ENCODE peak calls at places on chromosomes 5 and 9, in six cellular contexts. G is AG04450, T is BJ, X is Peyer's patch, K is tibial artery, I is K562. O is an unnamed sample.
A peak's percentile ranks its signal among the peaks of the same experiment; 100 is the strongest.

GRCh38 chr5:68251386-68251785 is 35.8 kb downstream of the PIK3R1 start:
- DNase-seq in G (no peak), T (no peak), X (no peak), K (no peak), I (no peak), O (no peak)

GRCh38 chr5:90657030-90657429 is 98.4 kb downstream of the ADGRV1 start:
- DNase-seq in G (no peak), T (no peak), X (no peak), K (no peak), I (no peak), O (no peak)

GRCh38 chr9:112332272-112332671 is 1.1 kb downstream of the PTBP3 start:
- DNase-seq in G (no peak), T (no peak), X (no peak), K (no peak), I (no peak), O (no peak)

GRCh38 chr9:73054091-73054490 is 97.6 kb upstream of the ANXA1 start:
- DNase-seq in G (no peak), T (no peak), X (no peak), K (no peak), I (no peak), O (no peak)

GRCh38 chr9:122498883-122499288 is 11.7 kb upstream of the OR1J2 start:
- DNase-seq in G (peak; percentile 18), T (peak; percentile 15), X (no peak), K (no peak), I (peak; percentile 19), O (peak; percentile 4)

GRCh38 chr9:4596165-4596922 is 65.8 kb upstream of the PLPP6 start:
- DNase-seq in G (no peak), T (no peak), X (peak; percentile 72), K (no peak), I (no peak), O (no peak)

GRCh38 chr5:9519537-9519936 is 26.3 kb downstream of the SEMA5A start:
- DNase-seq in G (no peak), T (peak; percentile 47), X (no peak), K (no peak), I (no peak), O (peak; percentile 43)

GRCh38 chr5:103262422-103262871 is 3.9 kb downstream of the MACIR start:
- DNase-seq in G (no peak), T (no peak), X (no peak), K (no peak), I (no peak), O (no peak)

GRCh38 chr9:110089681-110090370 is 118.1 kb downstream of the C9orf152 start:
- DNase-seq in G (no peak), T (no peak), X (peak; percentile 66), K (no peak), I (no peak), O (no peak)

GRCh38 chr9:99726758-99727157 is 94.9 kb upstream of the NR4A3 start:
- DNase-seq in G (no peak), T (no peak), X (no peak), K (no peak), I (no peak), O (no peak)

GRCh38 chr9:112540800-112541199 is 54.2 kb downstream of the KIAA1958 start:
- DNase-seq in G (no peak), T (no peak), X (no peak), K (no peak), I (no peak), O (no peak)

GRCh38 chr9:129558551-129559505 is 62.1 kb downstream of the C9orf50 start:
- DNase-seq in G (no peak), T (no peak), X (no peak), K (no peak), I (no peak), O (no peak)

GRCh38 chr5:98513378-98513777 is 260.1 kb upstream of the RGMB start:
- DNase-seq in G (no peak), T (no peak), X (no peak), K (no peak), I (no peak), O (no peak)

GRCh38 chr9:92439921-92440750 is 15.9 kb upstream of the OMD start:
- DNase-seq in G (no peak), T (no peak), X (no peak), K (no peak), I (no peak), O (peak; percentile 10)

GRCh38 chr5:157143127-157143959 is 678 bp upstream of the MED7 start:
- DNase-seq in G (no peak), T (no peak), X (peak; percentile 74), K (peak; percentile 74), I (peak; percentile 28), O (no peak)

GRCh38 chr5:118029807-118030206 is 958.5 kb downstream of the DTWD2 start:
- DNase-seq in G (no peak), T (no peak), X (no peak), K (no peak), I (no peak), O (no peak)

GRCh38 chr5:93717162-93717561 is 24.2 kb downstream of the POU5F2 start:
- DNase-seq in G (no peak), T (no peak), X (no peak), K (no peak), I (no peak), O (peak; percentile 72)

GRCh38 chr5:61449756-61450155 is 117.7 kb downstream of the ZSWIM6 start:
- DNase-seq in G (no peak), T (no peak), X (no peak), K (no peak), I (no peak), O (no peak)

GRCh38 chr9:111959960-111960359 is 63.3 kb downstream of the UGCG start:
- DNase-seq in G (no peak), T (no peak), X (peak; percentile 39), K (no peak), I (no peak), O (peak; percentile 78)

GRCh38 chr5:96432245-96433065 is 593 bp downstream of the PCSK1 start:
- DNase-seq in G (no peak), T (no peak), X (no peak), K (peak; percentile 62), I (no peak), O (no peak)

GRCh38 chr9:127778280-127779135 is at the start of gene SH2D3C:
- DNase-seq in G (no peak), T (no peak), X (peak; percentile 78), K (no peak), I (no peak), O (no peak)
- H3K4me3 ChIP-seq in G (no peak within 1 kb of the TSS), T (no peak within 1 kb of the TSS), X (peak within 1 kb of the TSS; percentile 29), K (no peak within 1 kb of the TSS), I (no peak within 1 kb of the TSS), O (no peak within 1 kb of the TSS)

GRCh38 chr5:149261246-149261645 is 10.4 kb upstream of the AFAP1L1 start:
- DNase-seq in G (no peak), T (no peak), X (no peak), K (no peak), I (no peak), O (no peak)

GRCh38 chr5:149262315-149262714 is 9.3 kb upstream of the AFAP1L1 start:
- DNase-seq in G (no peak), T (no peak), X (no peak), K (no peak), I (no peak), O (no peak)

GRCh38 chr5:149265559-149265958 is 6.1 kb upstream of the AFAP1L1 start:
- DNase-seq in G (no peak), T (no peak), X (no peak), K (no peak), I (peak; percentile 21), O (no peak)

GRCh38 chr5:149267241-149267973 is 4.3 kb upstream of the AFAP1L1 start:
- DNase-seq in G (no peak), T (no peak), X (no peak), K (no peak), I (no peak), O (no peak)

GRCh38 chr5:149264432-149265069 is 7.1 kb upstream of the AFAP1L1 start:
- DNase-seq in G (no peak), T (no peak), X (peak; percentile 59), K (no peak), I (peak; percentile 27), O (no peak)
- TF ChIP-seq CTCF in G (peak; percentile 42), T (peak; percentile 40), X (peak; percentile 39), K (no peak), I (peak; percentile 66), O (peak; percentile 86)

DNA sequence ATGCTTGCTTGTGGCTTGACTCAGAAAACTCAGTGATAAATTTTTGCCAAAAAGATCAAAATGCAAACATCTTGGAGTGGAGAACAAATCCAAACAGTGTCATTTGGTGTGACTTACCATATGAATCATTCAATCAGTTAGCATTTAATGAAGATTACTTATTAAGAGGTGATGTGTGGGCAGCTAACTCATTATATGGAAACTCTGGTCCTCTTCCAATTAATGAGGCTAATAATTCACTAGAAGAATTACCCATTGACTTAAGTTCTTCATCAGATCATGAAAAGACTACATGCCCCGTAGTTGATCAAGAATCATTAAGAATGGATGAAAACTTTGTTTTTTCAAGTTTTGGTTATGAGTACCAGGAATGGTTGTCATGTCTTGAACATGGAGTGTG is 141.8 kb downstream of the UNC13B start:
- DNase-seq in G (no peak), T (no peak), X (no peak), K (no peak), I (no peak), O (no peak)
- H3K27me3 ChIP-seq in G (no peaks in the 10 kb centered on the region), T (no peaks in the 10 kb centered on the region), X (no peaks in the 10 kb centered on the region), K (no peaks in the 10 kb centered on the region), I (no peaks in the 10 kb centered on the region), O (no peaks in the 10 kb centered on the region)

GRCh38 chr9:126489604-126490593 is 123.8 kb upstream of the LMX1B start:
- DNase-seq in G (no peak), T (no peak), X (no peak), K (no peak), I (no peak), O (no peak)
- H3K4me3 ChIP-seq in G (no peak overlapping the region), T (no peak overlapping the region), X (no peak overlapping the region), K (no peak overlapping the region), I (no peak overlapping the region), O (no peak overlapping the region)

GRCh38 chr5:140225396-140225795 is 50.4 kb downstream of the CYSTM1 start:
- DNase-seq in G (no peak), T (no peak), X (peak; percentile 68), K (no peak), I (no peak), O (no peak)

GRCh38 chr5:140228364-140228837 is 53.4 kb downstream of the CYSTM1 start:
- DNase-seq in G (no peak), T (no peak), X (peak; percentile 86), K (no peak), I (no peak), O (no peak)

GRCh38 chr5:140224658-140225057 is 49.7 kb downstream of the CYSTM1 start:
- DNase-seq in G (no peak), T (no peak), X (no peak), K (no peak), I (no peak), O (no peak)

GRCh38 chr5:140223567-140223966 is 48.6 kb downstream of the CYSTM1 start:
- DNase-seq in G (no peak), T (no peak), X (no peak), K (no peak), I (no peak), O (no peak)

GRCh38 chr5:140227046-140227445 is 52.1 kb downstream of the CYSTM1 start:
- DNase-seq in G (no peak), T (no peak), X (no peak), K (no peak), I (no peak), O (no peak)
- TF ChIP-seq CTCF in G (no peak), T (no peak), X (no peak), K (no peak), I (peak; percentile 29), O (no peak)

DNA sequence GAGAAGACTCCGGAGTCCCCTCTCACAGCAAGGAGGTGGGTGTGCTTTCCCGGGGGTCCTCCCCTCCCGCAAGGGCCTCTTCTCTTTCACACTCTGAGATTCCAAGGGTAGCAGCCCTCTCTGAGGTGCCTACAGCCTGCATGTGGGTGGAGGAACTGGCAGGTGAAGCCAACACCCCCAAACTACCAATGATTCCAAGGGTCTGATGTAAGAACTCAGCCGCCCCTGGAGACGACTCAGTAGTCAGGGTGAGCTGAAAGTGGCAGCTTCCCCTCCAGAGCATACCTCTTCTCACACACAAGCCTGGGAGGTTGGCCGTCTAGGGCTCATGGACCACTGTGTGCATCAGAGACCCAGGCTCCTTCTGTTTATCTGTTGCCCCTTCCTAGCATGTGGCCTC is 66.1 kb downstream of the TSPAN17 start:
- DNase-seq in G (no peak), T (no peak), X (no peak), K (no peak), I (no peak), O (no peak)
- H3K27me3 ChIP-seq in G (peaks cover 36% of the 10 kb centered on the region), T (peaks cover 24% of the 10 kb centered on the region), X (no peaks in the 10 kb centered on the region), K (no peaks in the 10 kb centered on the region), I (peaks cover 83% of the 10 kb centered on the region), O (peaks cover 27% of the 10 kb centered on the region)

O was measured in kidney epithelial cell.